ENCODE peak calls at places on chromosomes 12 and 14, in seven cellular contexts. M, A, S, K, N, H and T are unnamed samples.

GRCh38 chr12:52402873-52403510 is 3.1 kb downstream of the KRT82 start:
- DNase-seq in M (no peak), A (no peak), S (no peak), K (no peak), N (no peak), H (no peak), T (no peak)

GRCh38 chr12:6899837-6900519 is 4.6 kb upstream of the LRRC23 start:
- DNase-seq in M (peak; percentile 81), A (no peak), S (no peak), K (peak; percentile 50), N (no peak), H (peak; percentile 75), T (no peak)

GRCh38 chr14:96001866-96002510 is 37.2 kb upstream of the C14orf132 start:
- DNase-seq in M (no peak), A (no peak), S (no peak), K (no peak), N (no peak), H (no peak), T (no peak)

GRCh38 chr12:4703676-4704075 is 16.5 kb upstream of the GALNT8 start:
- DNase-seq in M (no peak), A (no peak), S (no peak), K (no peak), N (no peak), H (no peak), T (no peak)

GRCh38 chr14:94011795-94012194 is 14.3 kb upstream of the OTUB2 start:
- DNase-seq in M (no peak), A (no peak), S (peak; percentile 55), K (no peak), N (no peak), H (peak; percentile 36), T (no peak)

GRCh38 chr12:68790081-68790951 is 17.7 kb upstream of the MDM2 start:
- DNase-seq in M (no peak), A (no peak), S (no peak), K (no peak), N (no peak), H (no peak), T (no peak)

GRCh38 chr14:91138511-91139359 is 24.9 kb downstream of the DGLUCY start:
- DNase-seq in M (no peak), A (no peak), S (peak; percentile 40), K (no peak), N (no peak), H (no peak), T (no peak)

GRCh38 chr12:4779749-4780148 is 59.5 kb downstream of the GALNT8 start:
- DNase-seq in M (no peak), A (no peak), S (no peak), K (no peak), N (no peak), H (no peak), T (no peak)

GRCh38 chr12:110012659-110013058 is 13.4 kb downstream of the ANKRD13A start:
- DNase-seq in M (no peak), A (no peak), S (no peak), K (no peak), N (no peak), H (no peak), T (no peak)

GRCh38 chr14:50060871-50061663 is 55.3 kb downstream of the VCPKMT start:
- DNase-seq in M (peak; percentile 62), A (peak; percentile 81), S (no peak), K (no peak), N (peak; percentile 59), H (peak; percentile 89), T (no peak)

GRCh38 chr12:4723226-4723625 is 3.0 kb downstream of the GALNT8 start:
- DNase-seq in M (no peak), A (no peak), S (no peak), K (no peak), N (no peak), H (no peak), T (no peak)

GRCh38 chr14:37056473-37056872 is 115.9 kb downstream of the SLC25A21 start:
- DNase-seq in M (no peak), A (no peak), S (no peak), K (no peak), N (no peak), H (peak; percentile 84), T (no peak)

GRCh38 chr14:22339277-22339676 is 249.7 kb downstream of the DAD1 start:
- DNase-seq in M (peak; percentile 46), A (no peak), S (no peak), K (peak; percentile 60), N (no peak), H (peak; percentile 74), T (no peak)

GRCh38 chr14:104820669-104821228 is 19.8 kb downstream of the ZBTB42 start:
- DNase-seq in M (peak; percentile 64), A (peak; percentile 81), S (no peak), K (no peak), N (no peak), H (peak; percentile 51), T (no peak)

GRCh38 chr12:93235881-93236280 is 141.8 kb upstream of the NUDT4 start:
- DNase-seq in M (no peak), A (no peak), S (no peak), K (no peak), N (no peak), H (no peak), T (no peak)
- H3K9me3 ChIP-seq in M (no peaks in the 10 kb centered on the region), A (no peaks in the 10 kb centered on the region), S (no peaks in the 10 kb centered on the region), K (peaks cover 4% of the 10 kb centered on the region), N (no peaks in the 10 kb centered on the region), H (peaks cover 2% of the 10 kb centered on the region), T (no peaks in the 10 kb centered on the region)

GRCh38 chr12:89684131-89684530 is 24.5 kb downstream of the ATP2B1 start:
- DNase-seq in M (no peak), A (no peak), S (no peak), K (no peak), N (no peak), H (no peak), T (no peak)
- H3K9me3 ChIP-seq in M (no peaks in the 10 kb centered on the region), A (peaks cover 17% of the 10 kb centered on the region), S (no peaks in the 10 kb centered on the region), K (peaks cover 8% of the 10 kb centered on the region), N (peaks cover 17% of the 10 kb centered on the region), H (no peaks in the 10 kb centered on the region), T (peaks cover 3% of the 10 kb centered on the region)

GRCh38 chr12:45914090-45914489 is 76.3 kb downstream of the SCAF11 start:
- DNase-seq in M (no peak), A (peak; percentile 18), S (no peak), K (no peak), N (no peak), H (peak; percentile 77), T (no peak)
- H3K9me3 ChIP-seq in M (no peaks in the 10 kb centered on the region), A (no peaks in the 10 kb centered on the region), S (no peaks in the 10 kb centered on the region), K (no peaks in the 10 kb centered on the region), N (no peaks in the 10 kb centered on the region), H (no peaks in the 10 kb centered on the region), T (no peaks in the 10 kb centered on the region)

GRCh38 chr14:92516966-92517350 is 3.4 kb downstream of the RIN3 start:
- DNase-seq in M (no peak), A (no peak), S (no peak), K (no peak), N (no peak), H (no peak), T (no peak)

GRCh38 chr14:92520701-92521415 is 7.3 kb downstream of the RIN3 start:
- DNase-seq in M (no peak), A (no peak), S (no peak), K (no peak), N (no peak), H (no peak), T (no peak)

GRCh38 chr14:92519246-92520101 is 5.9 kb downstream of the RIN3 start:
- DNase-seq in M (no peak), A (no peak), S (no peak), K (no peak), N (no peak), H (no peak), T (no peak)

GRCh38 chr14:92517761-92518160 is 4.2 kb downstream of the RIN3 start:
- DNase-seq in M (no peak), A (no peak), S (no peak), K (no peak), N (no peak), H (no peak), T (no peak)

GRCh38 chr14:92520102-92520651 is 6.6 kb downstream of the RIN3 start:
- DNase-seq in M (no peak), A (no peak), S (no peak), K (no peak), N (no peak), H (no peak), T (no peak)
- H3K9me3 ChIP-seq in M (no peaks in the 10 kb centered on the region), A (no peaks in the 10 kb centered on the region), S (no peaks in the 10 kb centered on the region), K (no peaks in the 10 kb centered on the region), N (no peaks in the 10 kb centered on the region), H (no peaks in the 10 kb centered on the region), T (no peaks in the 10 kb centered on the region)

DNA sequence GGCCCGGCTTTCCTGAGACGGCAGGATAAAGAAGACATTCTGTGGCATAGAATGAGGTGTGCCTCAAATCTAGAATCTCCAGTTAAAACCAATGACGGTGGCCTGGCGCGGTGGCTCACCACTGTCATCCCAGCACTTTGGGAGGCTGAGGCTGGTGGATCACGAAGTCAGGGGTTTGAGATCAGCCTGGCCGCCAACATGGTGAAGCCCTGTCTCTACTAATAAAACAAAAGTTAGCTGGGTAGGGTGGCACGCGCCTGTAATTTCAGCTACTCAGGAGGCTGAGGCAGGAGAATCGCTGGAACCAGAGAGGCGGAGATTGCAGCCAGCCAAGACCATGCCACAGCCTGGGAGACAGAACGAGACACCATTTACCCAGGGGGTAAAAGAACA is 193.6 kb downstream of the ALG10 start:
- DNase-seq in M (no peak), A (no peak), S (no peak), K (no peak), N (no peak), H (no peak), T (no peak)
- H3K9me3 ChIP-seq in M (no peaks in the 10 kb centered on the region), A (no peaks in the 10 kb centered on the region), S (no peaks in the 10 kb centered on the region), K (no peaks in the 10 kb centered on the region), N (no peaks in the 10 kb centered on the region), H (peaks cover 5% of the 10 kb centered on the region), T (no peaks in the 10 kb centered on the region)